ENCODE peak calls at places on chromosomes 12 and 14, in seven cellular contexts. One of them, this sample, is unnamed.

GRCh38 chr12:64187370-64187769 is 34.7 kb downstream of the KICS2 start:
- DNase-seq in transverse colon: no peak
- DNase-seq in fibroblast of lung: peak
- DNase-seq in kidney tubule cell: peak
- DNase-seq in T-helper 1 cell: no peak
- DNase-seq in Peyer's patch: no peak
- DNase-seq in breast epithelium: no peak
- DNase-seq in this sample: no peak

GRCh38 chr12:51000245-51000644 is 25.9 kb downstream of the SLC11A2 start:
- DNase-seq in breast epithelium: no peak
- DNase-seq in transverse colon: no peak
- DNase-seq in fibroblast of lung: no peak
- DNase-seq in T-helper 1 cell: no peak
- DNase-seq in Peyer's patch: no peak
- DNase-seq in kidney tubule cell: peak
- DNase-seq in this sample: no peak

GRCh38 chr14:104805326-104805678 is 4.4 kb downstream of the ZBTB42 start:
- DNase-seq in T-helper 1 cell: no peak
- DNase-seq in breast epithelium: no peak
- DNase-seq in transverse colon: no peak
- DNase-seq in Peyer's patch: no peak
- DNase-seq in fibroblast of lung: peak
- DNase-seq in kidney tubule cell: peak
- DNase-seq in this sample: no peak

GRCh38 chr12:63394994-63395393 is 244.0 kb upstream of the AVPR1A start:
- DNase-seq in kidney tubule cell: no peak
- DNase-seq in fibroblast of lung: no peak
- DNase-seq in breast epithelium: no peak
- DNase-seq in transverse colon: no peak
- DNase-seq in T-helper 1 cell: no peak
- DNase-seq in Peyer's patch: no peak
- DNase-seq in this sample: no peak

GRCh38 chr12:96120359-96121100 is 73.6 kb upstream of the ELK3 start:
- DNase-seq in breast epithelium: no peak
- DNase-seq in fibroblast of lung: peak
- DNase-seq in kidney tubule cell: no peak
- DNase-seq in T-helper 1 cell: no peak
- DNase-seq in Peyer's patch: no peak
- DNase-seq in transverse colon: peak
- DNase-seq in this sample: no peak

GRCh38 chr12:124828264-124829007 is 35.2 kb downstream of the SCARB1 start:
- DNase-seq in fibroblast of lung: no peak
- DNase-seq in Peyer's patch: no peak
- DNase-seq in transverse colon: peak
- DNase-seq in kidney tubule cell: peak
- DNase-seq in T-helper 1 cell: no peak
- DNase-seq in breast epithelium: peak
- DNase-seq in this sample: no peak

GRCh38 chr12:80778005-80778541 is 61.4 kb downstream of the MYF5 start:
- DNase-seq in T-helper 1 cell: no peak
- DNase-seq in Peyer's patch: peak
- DNase-seq in transverse colon: peak
- DNase-seq in fibroblast of lung: peak
- DNase-seq in breast epithelium: peak
- DNase-seq in kidney tubule cell: peak
- DNase-seq in this sample: no peak

GRCh38 chr12:2411011-2411410 is 358.2 kb downstream of the CACNA1C start:
- DNase-seq in breast epithelium: no peak
- DNase-seq in Peyer's patch: no peak
- DNase-seq in transverse colon: no peak
- DNase-seq in fibroblast of lung: no peak
- DNase-seq in T-helper 1 cell: no peak
- DNase-seq in kidney tubule cell: no peak
- DNase-seq in this sample: no peak

GRCh38 chr12:95608252-95609033 is 57.2 kb upstream of the USP44 start:
- DNase-seq in kidney tubule cell: peak
- DNase-seq in transverse colon: no peak
- DNase-seq in breast epithelium: peak
- DNase-seq in Peyer's patch: no peak
- DNase-seq in T-helper 1 cell: no peak
- DNase-seq in fibroblast of lung: peak
- DNase-seq in this sample: no peak

GRCh38 chr14:59829941-59830734 is 40.4 kb downstream of the RTN1 start:
- DNase-seq in Peyer's patch: no peak
- DNase-seq in breast epithelium: no peak
- DNase-seq in T-helper 1 cell: no peak
- DNase-seq in fibroblast of lung: no peak
- DNase-seq in transverse colon: no peak
- DNase-seq in kidney tubule cell: no peak
- DNase-seq in this sample: no peak

GRCh38 chr12:11724888-11725310 is 75.4 kb downstream of the ETV6 start:
- DNase-seq in T-helper 1 cell: no peak
- DNase-seq in transverse colon: no peak
- DNase-seq in Peyer's patch: no peak
- DNase-seq in breast epithelium: no peak
- DNase-seq in kidney tubule cell: no peak
- DNase-seq in fibroblast of lung: peak
- DNase-seq in this sample: no peak

GRCh38 chr12:5191803-5192538 is 148.3 kb downstream of the KCNA5 start:
- DNase-seq in T-helper 1 cell: no peak
- DNase-seq in kidney tubule cell: no peak
- DNase-seq in transverse colon: no peak
- DNase-seq in fibroblast of lung: no peak
- DNase-seq in breast epithelium: no peak
- DNase-seq in Peyer's patch: no peak
- DNase-seq in this sample: no peak

GRCh38 chr12:56128669-56129209 is 672 bp downstream of the ESYT1 start:
- DNase-seq in T-helper 1 cell: no peak
- DNase-seq in kidney tubule cell: no peak
- DNase-seq in transverse colon: peak
- DNase-seq in Peyer's patch: peak
- DNase-seq in breast epithelium: no peak
- DNase-seq in fibroblast of lung: no peak
- DNase-seq in this sample: no peak

GRCh38 chr12:64034901-64035576 is 187.1 kb downstream of the KICS2 start:
- DNase-seq in transverse colon: no peak
- DNase-seq in T-helper 1 cell: no peak
- DNase-seq in kidney tubule cell: no peak
- DNase-seq in breast epithelium: no peak
- DNase-seq in fibroblast of lung: no peak
- DNase-seq in Peyer's patch: no peak
- DNase-seq in this sample: no peak

GRCh38 chr12:72282721-72283120 is 10.6 kb downstream of the TRHDE start:
- DNase-seq in transverse colon: no peak
- DNase-seq in breast epithelium: no peak
- DNase-seq in Peyer's patch: no peak
- DNase-seq in kidney tubule cell: peak
- DNase-seq in fibroblast of lung: peak
- DNase-seq in T-helper 1 cell: no peak
- DNase-seq in this sample: no peak

GRCh38 chr14:94373708-94374107 is 14.7 kb downstream of the SERPINA1 start:
- DNase-seq in transverse colon: no peak
- DNase-seq in breast epithelium: peak
- DNase-seq in fibroblast of lung: peak
- DNase-seq in Peyer's patch: no peak
- DNase-seq in T-helper 1 cell: no peak
- DNase-seq in kidney tubule cell: peak
- DNase-seq in this sample: no peak

GRCh38 chr14:89921896-89922548 is 32.5 kb downstream of the EFCAB11 start:
- DNase-seq in Peyer's patch: no peak
- DNase-seq in T-helper 1 cell: no peak
- DNase-seq in transverse colon: no peak
- DNase-seq in kidney tubule cell: peak
- DNase-seq in fibroblast of lung: peak
- DNase-seq in breast epithelium: no peak
- DNase-seq in this sample: no peak

GRCh38 chr12:106125351-106126085 is 13.2 kb downstream of the NUAK1 start:
- DNase-seq in transverse colon: no peak
- DNase-seq in fibroblast of lung: no peak
- DNase-seq in breast epithelium: no peak
- DNase-seq in Peyer's patch: no peak
- DNase-seq in kidney tubule cell: no peak
- DNase-seq in T-helper 1 cell: no peak
- DNase-seq in this sample: no peak

GRCh38 chr12:132783917-132784531 is 22.4 kb upstream of the ANKLE2 start:
- DNase-seq in kidney tubule cell: no peak
- DNase-seq in transverse colon: no peak
- DNase-seq in breast epithelium: no peak
- DNase-seq in T-helper 1 cell: no peak
- DNase-seq in Peyer's patch: no peak
- DNase-seq in fibroblast of lung: no peak
- DNase-seq in this sample: no peak

GRCh38 chr14:69141550-69141949 is 11.4 kb downstream of the DCAF5 start:
- DNase-seq in T-helper 1 cell: no peak
- DNase-seq in breast epithelium: no peak
- DNase-seq in Peyer's patch: no peak
- DNase-seq in transverse colon: no peak
- DNase-seq in kidney tubule cell: no peak
- DNase-seq in fibroblast of lung: no peak
- DNase-seq in this sample: no peak

GRCh38 chr14:60722836-60723217 is 1.3 kb downstream of the SIX4 start:
- DNase-seq in T-helper 1 cell: no peak
- DNase-seq in transverse colon: peak
- DNase-seq in breast epithelium: no peak
- DNase-seq in kidney tubule cell: peak
- DNase-seq in fibroblast of lung: peak
- DNase-seq in Peyer's patch: no peak
- DNase-seq in this sample: no peak

GRCh38 chr12:127431177-127431576 is 835.8 kb upstream of the TMEM132C start:
- DNase-seq in breast epithelium: no peak
- DNase-seq in T-helper 1 cell: no peak
- DNase-seq in kidney tubule cell: no peak
- DNase-seq in transverse colon: no peak
- DNase-seq in fibroblast of lung: no peak
- DNase-seq in Peyer's patch: no peak
- DNase-seq in this sample: no peak

GRCh38 chr14:59343585-59343984 is 121.6 kb downstream of the GPR135 start:
- DNase-seq in kidney tubule cell: peak
- DNase-seq in Peyer's patch: no peak
- DNase-seq in T-helper 1 cell: no peak
- DNase-seq in fibroblast of lung: no peak
- DNase-seq in transverse colon: no peak
- DNase-seq in breast epithelium: peak
- DNase-seq in this sample: no peak

GRCh38 chr12:83408841-83409240 is 722.1 kb downstream of the TMTC2 start:
- DNase-seq in Peyer's patch: no peak
- DNase-seq in fibroblast of lung: no peak
- DNase-seq in kidney tubule cell: no peak
- DNase-seq in T-helper 1 cell: no peak
- DNase-seq in transverse colon: no peak
- DNase-seq in breast epithelium: no peak
- DNase-seq in this sample: no peak

GRCh38 chr12:120041386-120042231 is 52.6 kb downstream of the BICDL1 start:
- DNase-seq in kidney tubule cell: no peak
- DNase-seq in T-helper 1 cell: no peak
- DNase-seq in Peyer's patch: peak
- DNase-seq in fibroblast of lung: no peak
- DNase-seq in transverse colon: no peak
- DNase-seq in breast epithelium: no peak
- DNase-seq in this sample: no peak

GRCh38 chr12:100706029-100706428 is 88.5 kb upstream of the ANO4 start:
- DNase-seq in Peyer's patch: no peak
- DNase-seq in kidney tubule cell: peak
- DNase-seq in transverse colon: no peak
- DNase-seq in breast epithelium: no peak
- DNase-seq in fibroblast of lung: peak
- DNase-seq in T-helper 1 cell: no peak
- DNase-seq in this sample: no peak

This sample was measured in memory B cell.